ENCODE peak calls at places on chromosomes 13 and 19, in ten cellular contexts. T is fibroblast of mammary gland; K is lower leg skin; D is fibroblast of the aortic adventitia; H is H1; Y is CD8-positive, alpha-beta T cell; Q is lower lobe of right lung; I is B cell; S is GM12865; F is progenitor cell of endocrine pancreas. O is an unnamed sample.

GRCh38 chr13:45370922-45371406 is 30.0 kb upstream of the TPT1 start:
- DNase-seq in H (peak), Y (peak), K (peak), D (peak), S (peak), T (peak), Q (peak), I (peak), F (peak), O (no peak)

GRCh38 chr13:49584771-49585182 is 581 bp downstream of the RCBTB1 start:
- DNase-seq in K (no peak), Q (no peak), H (no peak), F (no peak), T (peak), Y (no peak), I (peak), D (peak), S (peak), O (no peak)

GRCh38 chr19:29002336-29002735 is 210.6 kb downstream of the UQCRFS1 start:
- DNase-seq in H (no peak), K (no peak), I (no peak), S (no peak), F (no peak), Y (no peak), T (no peak), D (no peak), Q (no peak), O (no peak)

GRCh38 chr19:4474504-4475136 is 2.5 kb downstream of the HDGFL2 start:
- DNase-seq in K (no peak), Y (no peak), F (no peak), S (peak), H (peak), T (peak), Q (no peak), I (no peak), D (peak), O (no peak)

GRCh38 chr13:20191902-20192469 is 752 bp downstream of the GJB2 start:
- DNase-seq in H (peak), S (peak), T (peak), K (peak), D (peak), Q (no peak), I (peak), F (no peak), Y (no peak), O (no peak)

GRCh38 chr19:53810187-53810546 is 13.9 kb downstream of the NLRP12 start:
- DNase-seq in Q (no peak), Y (no peak), H (no peak), T (no peak), I (no peak), D (no peak), F (no peak), K (no peak), S (no peak), O (no peak)

GRCh38 chr19:54172764-54173699 is at the start of gene TMC4:
- DNase-seq in Q (peak), S (no peak), K (no peak), I (peak), D (peak), Y (no peak), F (peak), T (peak), H (peak), O (no peak)

GRCh38 chr19:45016388-45017314 is 15.4 kb downstream of the RELB start:
- DNase-seq in S (peak), K (peak), Y (peak), I (peak), Q (no peak), T (peak), D (peak), F (peak), H (peak), O (peak)

GRCh38 chr19:10432736-10433130 is 12.4 kb downstream of the PDE4A start:
- DNase-seq in Y (no peak), K (no peak), F (no peak), H (no peak), I (no peak), D (no peak), T (no peak), Q (no peak), S (no peak), O (no peak)

GRCh38 chr19:21082011-21082975 is at the start of gene ZNF714:
- DNase-seq in I (peak), T (peak), F (peak), Y (peak), D (peak), H (peak), Q (peak), S (peak), K (peak), O (peak)

GRCh38 chr13:62687727-62688126 is 1272.1 kb upstream of the PCDH20 start:
- DNase-seq in Y (no peak), Q (no peak), D (no peak), S (no peak), I (no peak), K (no peak), T (no peak), H (no peak), F (no peak), O (no peak)

GRCh38 chr19:56110515-56111448 is 10.3 kb downstream of the ZNF787 start:
- DNase-seq in Q (peak), H (no peak), Y (no peak), S (no peak), I (no peak), F (no peak), T (peak), K (no peak), D (peak), O (no peak)

GRCh38 chr13:35471466-35472307 is 4.8 kb downstream of the MAB21L1 start:
- DNase-seq in T (peak), Y (no peak), Q (no peak), I (peak), K (no peak), F (no peak), H (no peak), S (no peak), D (peak), O (no peak)

GRCh38 chr13:87084192-87084591 is 587.0 kb upstream of the SLITRK5 start:
- DNase-seq in I (no peak), K (no peak), D (no peak), F (no peak), Q (no peak), S (no peak), Y (no peak), T (no peak), H (no peak), O (no peak)

GRCh38 chr13:47291116-47291656 is 394.3 kb upstream of the HTR2A start:
- DNase-seq in S (no peak), I (no peak), T (no peak), K (no peak), Y (no peak), F (no peak), Q (no peak), D (no peak), H (no peak), O (no peak)

GRCh38 chr13:84400711-84401110 is 518.4 kb upstream of the SLITRK1 start:
- DNase-seq in D (peak), H (no peak), F (no peak), Y (no peak), S (no peak), I (no peak), K (no peak), T (peak), Q (no peak), O (no peak)

GRCh38 chr13:89923731-89924130 is 1423.8 kb upstream of the MIR17HG start:
- DNase-seq in I (no peak), Q (no peak), H (no peak), S (no peak), K (no peak), F (no peak), D (no peak), Y (no peak), T (peak), O (no peak)

GRCh38 chr13:61695147-61695546 is 279.5 kb upstream of the PCDH20 start:
- DNase-seq in Q (no peak), H (no peak), F (no peak), Y (no peak), S (no peak), T (peak), D (no peak), K (no peak), I (no peak), O (no peak)

GRCh38 chr13:100566543-100566942 is 22.0 kb downstream of the GGACT start:
- DNase-seq in T (peak), K (no peak), I (no peak), Q (no peak), S (no peak), Y (no peak), D (no peak), H (no peak), F (no peak), O (no peak)

GRCh38 chr19:3665681-3666544 is 34.4 kb downstream of the PIP5K1C start:
- DNase-seq in K (peak), H (peak), Q (peak), D (peak), F (peak), Y (peak), I (peak), S (peak), T (no peak), O (peak)

GRCh38 chr19:43311706-43312105 is 41.8 kb upstream of the CD177 start:
- DNase-seq in T (no peak), S (no peak), K (no peak), F (no peak), H (no peak), Q (no peak), D (peak), I (no peak), Y (no peak), O (no peak)

GRCh38 chr19:45130888-45131615 is 29.7 kb downstream of the NKPD1 start:
- DNase-seq in Q (no peak), Y (no peak), F (no peak), I (no peak), S (peak), H (no peak), D (no peak), T (no peak), K (no peak), O (no peak)

GRCh38 chr13:47459512-47459911 is 541.6 kb downstream of the SUCLA2 start:
- DNase-seq in Q (no peak), K (no peak), I (peak), Y (no peak), H (no peak), F (no peak), S (peak), T (peak), D (peak), O (no peak)

GRCh38 chr13:111875922-111876321 is 191.0 kb upstream of the SOX1 start:
- DNase-seq in Y (no peak), S (no peak), T (no peak), Q (no peak), K (no peak), D (no peak), H (peak), F (no peak), I (no peak), O (no peak)

GRCh38 chr13:97125051-97125809 is 96.9 kb upstream of the MBNL2 start:
- DNase-seq in Q (no peak), K (peak), S (peak), I (no peak), D (peak), H (no peak), Y (no peak), T (peak), F (no peak), O (no peak)

GRCh38 chr13:23799945-23800344 is 89.3 kb downstream of the MIPEP start:
- DNase-seq in K (no peak), Y (no peak), D (no peak), S (peak), I (no peak), T (peak), F (no peak), H (no peak), Q (no peak), O (no peak)

GRCh38 chr19:40700083-40700482 is 9.6 kb upstream of the NUMBL start:
- DNase-seq in T (no peak), H (no peak), Y (no peak), F (no peak), D (no peak), S (no peak), Q (no peak), K (no peak), I (no peak), O (no peak)

GRCh38 chr13:20570540-20570939 is 3.6 kb downstream of the IFT88 start:
- DNase-seq in H (no peak), Q (no peak), Y (no peak), S (no peak), D (peak), I (no peak), F (no peak), K (no peak), T (peak), O (no peak)

GRCh38 chr13:105466376-105466775 is 1069.1 kb downstream of the EFNB2 start:
- DNase-seq in T (no peak), K (no peak), Q (no peak), D (no peak), F (no peak), H (no peak), I (no peak), Y (no peak), S (no peak), O (no peak)

GRCh38 chr13:51154029-51154555 is 43.0 kb upstream of the C13orf42 start:
- DNase-seq in F (no peak), S (no peak), T (peak), K (no peak), H (peak), D (peak), I (no peak), Q (no peak), Y (no peak), O (no peak)

GRCh38 chr19:2171349-2172145 is 7.8 kb downstream of the DOT1L start:
- DNase-seq in H (peak), I (peak), S (peak), K (no peak), T (peak), Q (peak), D (peak), Y (peak), F (no peak), O (no peak)

GRCh38 chr19:29671393-29672076 is 6.3 kb downstream of the PLEKHF1 start:
- DNase-seq in Q (peak), S (peak), T (peak), D (peak), Y (peak), I (peak), K (peak), H (no peak), F (no peak), O (no peak)

DNA sequence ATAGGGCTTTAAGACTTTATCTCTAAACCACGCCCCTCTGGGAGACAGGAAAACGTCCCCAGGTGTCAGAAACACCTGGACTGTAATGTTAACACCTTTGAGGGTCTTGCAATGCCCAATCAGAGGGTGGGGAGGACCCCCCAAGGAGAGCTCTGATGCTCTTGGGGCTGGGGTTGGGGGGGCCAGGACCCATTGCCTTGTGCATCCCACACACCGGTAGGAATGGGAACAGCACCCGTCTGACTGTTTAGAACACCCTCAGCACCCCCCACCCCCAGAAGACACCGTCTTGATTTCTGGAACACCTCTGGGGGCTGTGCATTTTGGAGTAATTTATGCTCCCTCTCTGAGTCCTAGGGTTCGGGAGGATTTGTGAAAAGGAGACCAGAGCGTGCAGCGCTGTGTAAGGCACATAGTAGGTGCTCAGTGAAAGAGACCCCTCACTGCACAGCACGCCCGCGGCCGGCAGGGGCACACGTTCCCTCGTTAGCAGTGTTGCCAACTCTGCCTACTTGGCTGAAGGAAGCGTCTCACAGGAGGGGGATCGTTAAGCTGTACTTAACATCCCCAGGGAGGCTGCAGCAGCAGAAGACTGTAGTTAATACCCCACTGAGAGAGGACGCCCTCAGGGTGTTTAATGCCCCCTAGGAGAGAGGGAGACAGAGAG is 2.8 kb upstream of the ERFL start:
- DNase-seq in Q (no peak), D (no peak), T (no peak), S (peak), K (no peak), Y (no peak), F (no peak), H (peak), I (peak), O (no peak)
- TF ChIP-seq CTCF in Q (peak), D (peak), T (peak), S (peak), K (no peak), Y (peak), F (peak), H (peak), I (peak), O (peak)

GRCh38 chr13:33723772-33724435 is 94.0 kb upstream of the RFC3 start:
- DNase-seq in T (peak), H (peak), K (peak), S (peak), D (peak), Y (peak), Q (peak), F (peak), I (peak), O (peak)
- TF ChIP-seq CTCF in T (peak), H (peak), K (no peak), S (peak), D (peak), Y (peak), Q (peak), F (peak), I (peak), O (peak)

GRCh38 chr19:57814505-57815246 is at the start of gene ZNF552:
- DNase-seq in H (peak), Q (peak), T (peak), K (peak), I (peak), F (peak), Y (peak), D (peak), S (peak), O (peak)
- TF ChIP-seq CTCF in H (no peak), Q (no peak), T (no peak), K (no peak), I (no peak), F (no peak), Y (no peak), D (no peak), S (no peak), O (no peak)

DNA sequence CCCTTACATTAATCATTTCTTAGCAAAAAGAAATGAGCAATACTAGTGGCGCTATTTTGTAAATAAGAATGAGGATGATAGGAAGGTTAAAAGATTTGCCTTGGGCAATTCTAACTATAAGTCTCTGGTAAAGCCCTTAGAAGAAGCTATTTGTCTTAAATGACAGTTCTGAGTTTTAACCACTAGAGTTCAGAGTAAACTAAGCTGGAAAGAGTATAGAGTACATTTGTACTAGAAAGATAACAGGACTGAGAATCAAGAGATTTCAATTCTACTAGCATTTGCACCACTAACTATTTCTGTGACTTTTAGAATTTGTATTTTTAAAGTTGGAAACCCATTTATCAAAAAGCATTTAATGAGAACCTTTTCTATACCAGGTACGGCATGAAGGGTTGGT is 750.3 kb downstream of the OLFM4 start:
- DNase-seq in S (no peak), K (no peak), Q (no peak), H (no peak), T (no peak), F (no peak), D (no peak), I (no peak), Y (no peak), O (no peak)
- TF ChIP-seq CTCF in S (no peak), K (no peak), Q (no peak), H (peak), T (no peak), F (peak), D (no peak), I (no peak), Y (no peak), O (no peak)

DNA sequence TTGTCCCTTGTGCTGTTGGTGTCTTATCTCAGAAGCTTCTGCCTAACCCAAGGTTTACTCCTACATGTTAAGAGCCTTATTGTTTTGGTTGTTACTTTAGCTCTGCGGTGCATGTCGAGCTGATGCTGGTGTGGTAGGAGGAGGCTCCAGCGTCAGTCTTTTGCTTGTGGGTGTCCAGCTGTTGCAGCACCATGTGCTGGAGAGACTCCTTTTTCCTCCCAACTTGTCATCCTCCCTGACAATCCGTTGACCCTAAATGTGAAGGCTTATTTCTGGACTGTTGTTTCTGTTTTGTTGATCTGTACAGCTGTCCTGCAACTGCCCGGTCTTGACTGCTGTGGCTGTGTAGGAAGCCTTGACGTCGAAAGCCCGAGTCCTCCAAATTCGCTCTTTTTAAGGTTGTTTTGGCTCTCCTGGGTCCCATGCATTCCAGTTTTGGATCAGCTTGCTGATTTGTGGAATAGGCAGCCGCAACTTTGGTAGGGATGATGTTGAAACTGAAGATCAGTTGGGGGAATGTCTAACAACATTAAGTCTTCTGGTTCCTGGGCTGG is 15.3 kb downstream of the NAXD start:
- DNase-seq in T (no peak), I (no peak), S (no peak), Y (no peak), K (no peak), H (no peak), F (no peak), D (no peak), Q (no peak), O (no peak)
- TF ChIP-seq CTCF in T (no peak), I (no peak), S (no peak), Y (no peak), K (no peak), H (no peak), F (no peak), D (no peak), Q (no peak), O (no peak)

DNA sequence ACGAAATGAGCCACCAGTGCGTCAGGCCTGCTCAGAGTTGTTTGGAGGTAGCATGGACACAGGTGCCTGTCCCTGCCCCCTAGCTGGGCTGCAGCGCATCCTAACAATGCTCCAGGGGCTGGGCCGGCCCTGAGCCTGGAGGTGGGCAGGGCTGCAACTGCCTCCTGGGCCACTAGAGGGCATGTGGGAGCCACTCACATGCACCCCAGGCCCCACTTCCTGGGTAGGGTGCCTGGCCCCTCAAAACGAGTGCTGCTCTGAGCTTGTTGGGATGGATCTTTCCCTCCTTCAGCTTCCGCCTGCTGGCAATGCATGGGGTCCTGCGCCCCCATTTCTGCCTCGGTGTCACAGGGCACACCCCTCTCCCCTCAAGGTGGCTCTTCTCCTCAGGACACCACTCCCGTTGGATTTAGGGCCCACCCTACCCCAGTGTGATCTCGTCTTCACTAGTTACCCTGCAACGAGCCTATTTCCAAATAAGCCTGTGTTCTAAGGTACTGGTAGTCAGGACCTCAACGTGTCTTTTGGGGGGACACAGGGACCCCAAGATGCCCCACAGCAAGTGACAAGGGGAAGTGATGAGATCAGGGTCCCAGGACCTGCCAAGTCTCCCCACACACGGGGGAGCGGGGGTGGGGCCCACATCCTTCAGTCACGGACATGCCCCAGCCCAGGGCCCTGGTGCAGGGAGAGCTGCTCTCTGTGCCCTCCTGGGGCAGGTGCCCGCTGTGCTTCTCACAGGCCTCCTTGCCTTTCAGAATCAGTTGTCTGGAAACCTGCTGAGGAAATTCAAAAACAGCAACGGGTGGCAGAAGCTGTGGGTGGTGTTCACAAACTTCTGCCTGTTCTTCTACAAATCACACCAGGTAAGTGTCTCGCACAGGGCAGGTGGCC is 131.3 kb downstream of the STK24 start:
- DNase-seq in S (peak), F (peak), I (peak), D (peak), H (peak), Q (peak), K (peak), T (peak), Y (peak), O (peak)
- TF ChIP-seq CTCF in S (peak), F (peak), I (peak), D (peak), H (peak), Q (peak), K (no peak), T (peak), Y (peak), O (peak)